ENCODE peak calls at places on chromosome 19, in six cellular contexts. Y, H, O, B, L and A are unnamed samples.

GRCh38 chr19:48745208-48745995 is 1.3 kb downstream of the IZUMO1 start:
- DNase-seq in Y (peak), H (no peak), O (no peak), B (peak), L (peak), A (peak)

GRCh38 chr19:510606-511100 is 3.4 kb downstream of the TPGS1 start:
- DNase-seq in Y (peak), H (no peak), O (peak), B (peak), L (peak), A (no peak)

GRCh38 chr19:53549354-53549753 is 11.4 kb downstream of the ZNF331 start:
- DNase-seq in Y (peak), H (no peak), O (no peak), B (no peak), L (no peak), A (no peak)

GRCh38 chr19:39524495-39524894 is 8.2 kb downstream of the EID2B start:
- DNase-seq in Y (no peak), H (no peak), O (no peak), B (no peak), L (no peak), A (no peak)

GRCh38 chr19:47190167-47190727 is 40.8 kb downstream of the BBC3 start:
- DNase-seq in Y (peak), H (peak), O (no peak), B (no peak), L (no peak), A (peak)

GRCh38 chr19:1411255-1412191 is 4.1 kb downstream of the DAZAP1 start:
- DNase-seq in Y (peak), H (no peak), O (no peak), B (no peak), L (no peak), A (no peak)

GRCh38 chr19:52369463-52370340 is at the start of gene ZNF880:
- DNase-seq in Y (peak), H (peak), O (peak), B (no peak), L (peak), A (peak)

GRCh38 chr19:1650627-1651009 is 1.8 kb downstream of the TCF3 start:
- DNase-seq in Y (peak), H (no peak), O (no peak), B (peak), L (peak), A (peak)

GRCh38 chr19:5893907-5894703 is 9.5 kb downstream of the NDUFA11 start:
- DNase-seq in Y (no peak), H (no peak), O (no peak), B (no peak), L (no peak), A (peak)

DNA sequence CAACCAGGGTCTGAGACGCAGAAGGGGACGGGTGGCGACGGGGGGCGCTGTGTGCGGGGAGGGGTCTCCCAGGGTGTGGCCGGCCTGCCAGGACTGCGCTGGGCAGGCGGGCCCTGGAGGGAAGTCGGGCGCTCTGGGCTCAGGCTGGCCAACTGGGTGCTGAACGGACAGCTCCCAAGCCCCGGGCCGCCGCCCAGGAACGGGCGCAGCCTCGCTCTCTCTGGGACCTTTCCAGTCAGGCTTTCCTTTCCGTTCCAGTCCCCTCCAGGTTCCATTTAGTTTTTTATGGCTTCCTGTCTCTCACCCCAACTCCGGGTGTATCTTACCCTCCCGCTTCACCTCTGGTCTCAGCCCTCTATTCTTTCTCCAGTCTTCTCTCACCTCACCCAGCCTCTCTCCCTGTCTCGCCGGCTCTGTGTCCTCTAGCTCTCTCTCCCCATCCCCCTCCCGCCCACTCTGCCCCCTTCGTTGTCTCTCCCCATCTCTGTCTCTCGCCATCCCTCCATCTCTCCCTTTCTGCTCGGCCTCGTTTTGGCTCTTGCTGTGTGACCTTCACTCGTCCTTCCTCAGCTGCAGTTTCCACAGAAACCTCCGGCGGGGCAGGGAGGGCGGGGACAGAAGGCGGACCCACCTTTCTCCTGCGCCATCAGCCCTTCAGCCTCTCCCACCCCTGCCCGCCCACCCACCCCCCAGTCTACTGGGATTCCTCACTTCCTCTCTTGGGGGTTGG is 3.3 kb upstream of the ATP1A3 start:
- DNase-seq in Y (peak), H (peak), O (no peak), B (peak), L (peak), A (peak)
- H3K27ac ChIP-seq in Y (no peak), H (no peak), O (no peak), B (no peak), L (no peak), A (no peak)

GRCh38 chr19:50462970-50463369 is 13.3 kb upstream of the EMC10 start:
- DNase-seq in Y (no peak), H (no peak), O (no peak), B (no peak), L (no peak), A (no peak)

GRCh38 chr19:50465000-50465399 is 11.3 kb upstream of the EMC10 start:
- DNase-seq in Y (no peak), H (no peak), O (no peak), B (no peak), L (no peak), A (no peak)

GRCh38 chr19:50467566-50467965 is 8.7 kb upstream of the EMC10 start:
- DNase-seq in Y (no peak), H (no peak), O (no peak), B (no peak), L (no peak), A (no peak)

GRCh38 chr19:50464348-50464747 is 12.0 kb upstream of the EMC10 start:
- DNase-seq in Y (no peak), H (no peak), O (no peak), B (no peak), L (no peak), A (no peak)

DNA sequence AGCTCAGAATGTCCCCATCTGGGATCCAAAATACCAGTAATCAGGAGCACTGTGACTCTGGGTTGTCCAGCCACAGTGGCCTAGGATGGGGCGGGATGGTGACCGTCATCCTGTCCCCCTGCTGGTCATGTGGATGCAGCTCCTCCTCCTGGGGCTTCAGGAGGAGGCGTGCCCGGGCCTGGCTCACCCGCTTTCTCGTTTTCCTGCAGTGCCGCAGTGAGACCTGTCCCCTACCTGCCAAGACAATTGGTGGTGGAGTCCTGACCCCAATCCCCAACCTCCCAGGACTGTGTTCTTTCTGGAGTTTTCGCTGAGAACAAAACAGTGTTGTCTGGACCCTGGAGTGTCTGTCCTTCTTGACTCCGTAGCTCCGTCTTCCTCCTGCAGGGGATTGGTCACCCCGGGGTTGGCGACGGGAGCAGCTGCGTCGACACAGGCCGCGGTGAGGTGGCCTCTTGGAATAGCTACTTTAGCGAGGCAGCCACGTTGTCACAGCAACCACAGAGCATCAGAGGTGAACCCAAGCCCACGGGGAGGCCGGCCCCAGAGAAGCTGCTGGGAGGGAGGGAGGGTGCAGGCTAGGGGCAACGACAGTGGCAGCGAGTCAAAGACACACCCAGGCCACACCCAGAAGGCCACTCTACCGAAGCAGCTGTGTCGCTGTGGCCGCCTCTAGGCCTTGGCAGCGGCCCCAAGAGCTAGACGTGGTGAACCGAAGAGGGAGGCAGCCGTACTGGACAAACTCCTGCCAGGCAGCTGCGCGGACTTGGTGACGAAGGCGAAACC is 10.1 kb upstream of the EMC10 start:
- DNase-seq in Y (no peak), H (no peak), O (no peak), B (no peak), L (peak), A (no peak)
- TF ChIP-seq CTCF in Y (peak), H (no peak), O (no peak), B (peak), L (peak), A (no peak)

GRCh38 chr19:33306853-33307792 is 4.8 kb upstream of the CEBPA start:
- DNase-seq in Y (no peak), H (no peak), O (no peak), B (no peak), L (no peak), A (no peak)

GRCh38 chr19:33302974-33303790 is 848 bp upstream of the CEBPA start:
- DNase-seq in Y (peak), H (peak), O (peak), B (peak), L (peak), A (peak)

GRCh38 chr19:33306191-33306590 is 3.9 kb upstream of the CEBPA start:
- DNase-seq in Y (no peak), H (no peak), O (no peak), B (no peak), L (no peak), A (no peak)

GRCh38 chr19:33303791-33304759 is 1.7 kb upstream of the CEBPA start:
- DNase-seq in Y (no peak), H (peak), O (peak), B (no peak), L (no peak), A (no peak)

DNA sequence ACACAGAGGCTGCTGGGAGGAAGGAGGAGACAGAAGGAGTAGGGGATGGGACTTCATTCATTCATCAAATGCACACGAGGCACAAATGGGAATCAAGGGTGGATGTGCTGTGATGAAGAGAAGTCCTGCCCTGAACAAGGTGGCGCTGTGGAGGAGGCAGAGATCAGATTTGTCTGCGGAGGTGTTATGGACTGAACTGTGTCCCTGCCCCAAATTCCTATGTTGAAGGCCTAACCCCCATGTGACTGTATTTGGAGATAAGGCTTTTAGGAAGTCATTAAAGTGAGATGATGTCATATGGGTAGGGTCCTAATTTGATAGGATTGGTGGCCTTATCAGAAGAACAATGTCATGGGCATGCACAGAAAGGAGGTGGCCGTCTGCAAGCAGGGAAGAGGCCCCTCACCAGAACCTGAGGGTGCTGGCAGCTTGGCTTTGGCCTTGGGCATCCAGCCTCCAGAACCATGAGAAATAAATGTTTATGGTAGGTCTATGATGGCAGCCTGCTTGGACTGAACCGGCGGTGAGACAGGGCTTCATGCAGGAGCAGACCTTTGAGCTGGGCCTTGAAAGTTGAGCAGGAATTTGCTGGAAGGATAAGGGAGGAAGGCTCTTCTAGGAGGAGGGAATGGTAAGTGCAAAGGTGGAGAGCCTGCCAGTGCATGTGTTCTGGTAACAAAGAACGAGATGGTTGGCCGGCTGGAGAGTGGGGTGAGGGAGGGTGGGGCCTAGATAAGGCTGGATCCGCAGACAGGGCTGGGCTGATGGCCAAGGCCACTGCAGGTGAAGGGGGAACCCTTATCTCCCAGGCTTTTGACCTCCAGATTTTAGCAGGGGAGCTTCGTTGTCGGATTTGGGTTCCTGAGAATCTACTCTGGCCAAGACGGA is 2.7 kb upstream of the CEBPA start:
- DNase-seq in Y (no peak), H (peak), O (no peak), B (peak), L (no peak), A (no peak)
- H3K27ac ChIP-seq in Y (no peak), H (no peak), O (no peak), B (no peak), L (no peak), A (no peak)

GRCh38 chr19:11380653-11381534 is 3.2 kb downstream of the EPOR start:
- DNase-seq in Y (peak), H (peak), O (peak), B (peak), L (peak), A (peak)

GRCh38 chr19:11379857-11380350 is 4.2 kb downstream of the EPOR start:
- DNase-seq in Y (no peak), H (no peak), O (no peak), B (no peak), L (no peak), A (no peak)

GRCh38 chr19:11382898-11383705 is 1.0 kb downstream of the EPOR start:
- DNase-seq in Y (no peak), H (peak), O (peak), B (peak), L (peak), A (no peak)

GRCh38 chr19:11383706-11384048 is 437 bp downstream of the EPOR start:
- DNase-seq in Y (no peak), H (no peak), O (no peak), B (no peak), L (peak), A (no peak)

DNA sequence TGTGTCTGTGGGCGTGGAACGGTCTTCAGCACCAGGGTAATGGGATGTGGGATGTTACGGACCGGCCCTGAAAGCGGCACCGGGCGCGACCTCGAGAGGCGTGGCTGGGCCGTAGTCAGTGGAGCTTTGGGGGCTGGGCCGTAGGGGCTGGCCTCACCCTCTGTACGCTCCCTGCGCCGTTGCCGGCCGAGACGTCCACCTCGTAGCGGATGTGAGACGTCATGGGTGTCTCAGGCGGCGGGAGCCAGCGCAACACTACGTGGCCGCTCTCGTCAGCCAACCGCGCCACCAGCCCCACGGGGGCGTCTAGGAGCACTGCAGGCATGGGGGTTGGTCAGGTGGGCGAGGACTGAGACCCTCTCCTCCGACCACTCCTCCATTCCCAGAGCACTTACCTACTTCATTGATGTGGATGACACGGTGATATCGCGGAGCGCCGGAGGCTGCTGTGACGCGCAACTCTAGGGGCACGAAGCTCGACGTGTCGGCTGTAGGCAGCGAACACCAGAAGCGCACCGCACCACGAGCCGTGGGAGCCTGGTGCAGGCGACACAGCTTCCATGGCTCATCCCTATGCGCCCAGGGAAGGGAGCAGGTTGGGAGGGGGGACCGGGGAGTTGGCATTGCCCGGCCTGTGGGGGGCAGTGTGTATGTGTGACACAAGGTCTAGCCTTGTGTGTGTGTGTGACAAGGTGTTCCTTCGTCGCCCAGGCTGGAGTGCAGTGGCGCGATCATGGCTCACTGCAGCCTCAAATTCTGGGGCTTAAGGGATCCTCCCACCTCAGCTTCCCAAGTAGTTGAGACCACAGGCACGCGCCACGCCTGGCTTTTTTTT is 2.4 kb downstream of the EPOR start:
- DNase-seq in Y (peak), H (no peak), O (peak), B (peak), L (peak), A (peak)
- TF ChIP-seq CTCF in Y (peak), H (no peak), O (no peak), B (peak), L (peak), A (no peak)

GRCh38 chr19:4867534-4868285 is at the start of gene PLIN3:
- DNase-seq in Y (peak), H (peak), O (peak), B (peak), L (peak), A (peak)

GRCh38 chr19:4866595-4867424 is 657 bp downstream of the PLIN3 start:
- DNase-seq in Y (peak), H (peak), O (peak), B (peak), L (peak), A (peak)

GRCh38 chr19:4870025-4870700 is 2.7 kb upstream of the PLIN3 start:
- DNase-seq in Y (peak), H (no peak), O (no peak), B (no peak), L (no peak), A (peak)

GRCh38 chr19:4871711-4872110 is 4.2 kb upstream of the PLIN3 start:
- DNase-seq in Y (no peak), H (no peak), O (no peak), B (no peak), L (no peak), A (no peak)

GRCh38 chr19:4868286-4868834 is 893 bp upstream of the PLIN3 start:
- DNase-seq in Y (no peak), H (no peak), O (no peak), B (no peak), L (no peak), A (no peak)
- H3K27ac ChIP-seq in Y (no peak), H (peak), O (no peak), B (peak), L (no peak), A (peak)

GRCh38 chr19:16628183-16628983 is at the start of gene MED26:
- DNase-seq in Y (peak), H (peak), O (peak), B (peak), L (peak), A (peak)
- TF ChIP-seq CTCF in Y (no peak), H (no peak), O (no peak), B (no peak), L (no peak), A (no peak)

GRCh38 chr19:7327802-7328201 is 20.9 kb upstream of the ARHGEF18 start:
- DNase-seq in Y (no peak), H (no peak), O (no peak), B (no peak), L (no peak), A (no peak)
- H3K27ac ChIP-seq in Y (no peak), H (no peak), O (no peak), B (no peak), L (no peak), A (no peak)

GRCh38 chr19:45527731-45528130 is 20.5 kb downstream of the VASP start:
- DNase-seq in Y (no peak), H (no peak), O (no peak), B (no peak), L (peak), A (no peak)
- TF ChIP-seq CTCF in Y (no peak), H (no peak), O (no peak), B (no peak), L (peak), A (no peak)